ENCODE peak calls at places on chromosomes 3 and 15, in nine cellular contexts. J is progenitor cell of endocrine pancreas; C is stimulated activated CD8-positive, alpha-beta memory T cell treated with anti-CD3 and anti-CD28 coated beads, Interleukin-12 subunit alpha, Interleukin-12 subunit beta, amount 100 ng/mL, for 1 hour; E is T-helper 2 cell; Y is KG1; S is RPMI8226; O is Right ventricle myocardium superior; H is coronary artery; W is activated CD4-positive, alpha-beta T cell treated with anti-CD3 and anti-CD28 coated beads for 36 hours. V is an unnamed sample.

GRCh38 chr3:157368171-157368570 is 68.5 kb upstream of the PTX3 start:
- DNase-seq in S (no peak), Y (no peak), W (no peak), O (no peak), E (no peak), J (no peak), H (no peak), C (no peak), V (no peak)

GRCh38 chr3:58434990-58435389 is 1.4 kb upstream of the PDHB start:
- DNase-seq in Y (no peak), O (no peak), W (no peak), E (no peak), H (no peak), C (no peak), J (no peak), S (no peak), V (no peak)

GRCh38 chr15:96332854-96333193 is 2.3 kb downstream of the NR2F2 start:
- DNase-seq in O (no peak), J (no peak), E (no peak), W (no peak), S (no peak), C (no peak), Y (no peak), H (no peak), V (no peak)

GRCh38 chr15:86044981-86045380 is 34.7 kb upstream of the AGBL1 start:
- DNase-seq in S (peak), W (no peak), C (no peak), Y (no peak), O (no peak), H (no peak), J (no peak), E (no peak), V (peak)

GRCh38 chr3:99859855-99860254 is 42.2 kb downstream of the CMSS1 start:
- DNase-seq in E (no peak), J (no peak), O (no peak), W (no peak), H (no peak), S (no peak), Y (no peak), C (no peak), V (no peak)

GRCh38 chr15:35305906-35306305 is 220.8 kb upstream of the NANOGP8 start:
- DNase-seq in Y (no peak), W (no peak), S (no peak), H (no peak), O (no peak), E (no peak), C (no peak), J (no peak), V (no peak)

GRCh38 chr3:46866032-46866595 is 2.9 kb upstream of the MYL3 start:
- DNase-seq in J (no peak), C (no peak), S (no peak), E (no peak), O (peak), W (no peak), H (no peak), Y (no peak), V (no peak)

GRCh38 chr15:91961357-91961756 is 107.8 kb downstream of the SLCO3A1 start:
- DNase-seq in W (peak), C (no peak), S (no peak), J (no peak), Y (no peak), O (no peak), H (no peak), E (no peak), V (no peak)

GRCh38 chr3:152219769-152220255 is 48.9 kb upstream of the MBNL1 start:
- DNase-seq in C (no peak), E (no peak), H (no peak), W (no peak), J (no peak), Y (no peak), S (no peak), O (no peak), V (no peak)

GRCh38 chr3:150599611-150600297 is 3.4 kb upstream of the SELENOT start:
- DNase-seq in J (no peak), S (peak), O (no peak), H (no peak), W (no peak), C (no peak), Y (no peak), E (no peak), V (no peak)

GRCh38 chr3:25009665-25010064 is 418.4 kb upstream of the RARB start:
- DNase-seq in E (no peak), O (no peak), W (no peak), S (no peak), C (no peak), Y (no peak), H (no peak), J (no peak), V (no peak)

GRCh38 chr3:73868688-73869315 is 244.1 kb upstream of the PDZRN3 start:
- DNase-seq in S (peak), H (no peak), E (no peak), Y (no peak), J (peak), W (no peak), O (no peak), C (no peak), V (peak)

GRCh38 chr3:186909078-186909853 is 21.1 kb upstream of the ST6GAL1 start:
- DNase-seq in O (peak), Y (peak), H (no peak), J (no peak), C (peak), S (no peak), E (peak), W (peak), V (no peak)

GRCh38 chr3:42802876-42803799 is 1.2 kb downstream of the HIGD1A start:
- DNase-seq in E (no peak), W (peak), Y (no peak), C (no peak), J (no peak), H (no peak), S (peak), O (no peak), V (peak)

GRCh38 chr3:174873832-174874231 is 14.7 kb downstream of the NAALADL2 start:
- DNase-seq in W (no peak), Y (no peak), H (no peak), O (no peak), E (no peak), S (no peak), C (no peak), J (no peak), V (no peak)

GRCh38 chr3:131356006-131356405 is 25.6 kb upstream of the NUDT16 start:
- DNase-seq in H (no peak), C (no peak), Y (no peak), J (no peak), W (no peak), S (no peak), O (no peak), E (no peak), V (no peak)

GRCh38 chr3:197135212-197135611 is 105.6 kb upstream of the MELTF start:
- DNase-seq in H (no peak), Y (no peak), E (no peak), J (no peak), O (no peak), S (no peak), W (peak), C (no peak), V (no peak)

GRCh38 chr15:42494998-42495360 is 455 bp upstream of the SNAP23 start:
- DNase-seq in J (no peak), H (no peak), C (peak), Y (no peak), S (peak), E (no peak), W (no peak), O (no peak), V (peak)

GRCh38 chr15:81548350-81549116 is 174.5 kb upstream of the TMC3 start:
- DNase-seq in H (no peak), S (no peak), O (no peak), J (no peak), Y (no peak), W (no peak), C (no peak), E (no peak), V (no peak)

GRCh38 chr3:17412950-17413530 is 329.4 kb downstream of the TBC1D5 start:
- DNase-seq in J (no peak), W (peak), S (peak), O (no peak), Y (peak), E (peak), C (peak), H (no peak), V (peak)

GRCh38 chr3:14598143-14598569 is 53.4 kb upstream of the CCDC174 start:
- DNase-seq in O (no peak), E (peak), J (peak), C (peak), S (peak), H (no peak), W (peak), Y (peak), V (no peak)

GRCh38 chr3:119950666-119951325 is 143.5 kb downstream of the GSK3B start:
- DNase-seq in Y (no peak), O (no peak), E (no peak), H (no peak), W (no peak), S (no peak), C (no peak), J (no peak), V (no peak)

GRCh38 chr3:188594137-188594536 is 440.2 kb downstream of the LPP start:
- DNase-seq in O (no peak), W (no peak), E (no peak), S (no peak), H (no peak), Y (no peak), C (no peak), J (no peak), V (no peak)

GRCh38 chr3:190883973-190884832 is 21.7 kb upstream of the GMNC start:
- DNase-seq in E (no peak), S (peak), C (no peak), W (peak), H (no peak), J (no peak), Y (peak), O (no peak), V (peak)

GRCh38 chr15:63986751-63987341 is 59.4 kb downstream of the DAPK2 start:
- DNase-seq in H (no peak), W (peak), O (peak), Y (peak), E (no peak), C (no peak), J (no peak), S (peak), V (no peak)

GRCh38 chr15:19943515-19943914 is 598.1 kb downstream of the GOLGA6L6 start:
- DNase-seq in E (no peak), Y (no peak), W (no peak), H (no peak), C (no peak), S (no peak), O (no peak), J (no peak), V (no peak)

GRCh38 chr15:82919231-82919886 is 33.2 kb downstream of the HOMER2 start:
- DNase-seq in E (no peak), S (no peak), W (no peak), J (no peak), O (peak), Y (no peak), C (no peak), H (no peak), V (no peak)

GRCh38 chr3:33773627-33774026 is 24.8 kb upstream of the PDCD6IP start:
- DNase-seq in Y (no peak), S (no peak), J (no peak), H (no peak), O (no peak), W (no peak), C (no peak), E (no peak), V (no peak)

GRCh38 chr3:55164876-55165275 is 237.0 kb upstream of the LRTM1 start:
- DNase-seq in E (no peak), H (no peak), S (no peak), C (no peak), J (no peak), O (no peak), W (no peak), Y (no peak), V (no peak)

GRCh38 chr3:12544652-12545472 is 437 bp downstream of the MKRN2OS start:
- DNase-seq in E (no peak), Y (no peak), H (no peak), S (no peak), O (no peak), J (no peak), W (no peak), C (no peak), V (no peak)

GRCh38 chr15:36850864-36851263 is 249.5 kb downstream of the MEIS2 start:
- DNase-seq in H (no peak), C (no peak), S (no peak), J (no peak), Y (no peak), E (no peak), W (no peak), O (no peak), V (no peak)

GRCh38 chr3:56894912-56895431 is 93.2 kb upstream of the ARHGEF3 start:
- DNase-seq in Y (no peak), W (peak), O (no peak), C (no peak), H (no peak), J (no peak), S (no peak), E (no peak), V (no peak)

GRCh38 chr3:48414376-48415250 is 15.3 kb downstream of the PLXNB1 start:
- DNase-seq in Y (no peak), H (no peak), J (no peak), E (no peak), C (no peak), O (peak), S (no peak), W (no peak), V (no peak)

GRCh38 chr3:38039101-38039898 is at the start of gene DLEC1:
- DNase-seq in C (peak), J (no peak), S (peak), H (no peak), Y (no peak), O (peak), E (peak), W (peak), V (no peak)

GRCh38 chr3:187955076-187955952 is 198.6 kb upstream of the LPP start:
- DNase-seq in W (no peak), S (no peak), J (no peak), H (no peak), O (peak), E (no peak), C (no peak), Y (peak), V (no peak)